ENCODE peak calls at places on chromosomes 4 and X, in five cellular contexts. V is GM03348, N is psoas muscle, Q is mammary epithelial cell, K is ascending aorta. B is an unnamed sample.

GRCh38 chrX:132092439-132093065 is 35.3 kb downstream of the FRMD7 start:
- DNase-seq in V (peak; percentile 54), N (peak; percentile 21), Q (peak; percentile 54), K (no peak), B (no peak)

GRCh38 chr4:145823743-145824142 is 114.9 kb downstream of the ZNF827 start:
- DNase-seq in V (no peak), N (no peak), Q (no peak), K (no peak), B (no peak)

GRCh38 chr4:98469776-98470175 is 188.6 kb downstream of the TSPAN5 start:
- DNase-seq in V (no peak), N (no peak), Q (no peak), K (no peak), B (no peak)

GRCh38 chrX:24676403-24677024 is 17.2 kb upstream of the POLA1 start:
- DNase-seq in V (peak; percentile 25), N (no peak), Q (no peak), K (no peak), B (no peak)

GRCh38 chr4:153537493-153537960 is 71.4 kb downstream of the TMEM131L start:
- DNase-seq in V (no peak), N (no peak), Q (no peak), K (no peak), B (no peak)

GRCh38 chrX:50762578-50762977 is 51.4 kb downstream of the SHROOM4 start:
- DNase-seq in V (no peak), N (no peak), Q (peak; percentile 26), K (no peak), B (no peak)

GRCh38 chrX:56853436-56853835 is 124.4 kb downstream of the NBDY start:
- DNase-seq in V (no peak), N (no peak), Q (no peak), K (no peak), B (peak; percentile 2)

GRCh38 chr4:183636488-183636887 is 22.5 kb downstream of the RWDD4 start:
- DNase-seq in V (no peak), N (no peak), Q (no peak), K (no peak), B (no peak)

GRCh38 chr4:72494156-72494555 is 74.9 kb downstream of the ADAMTS3 start:
- DNase-seq in V (no peak), N (no peak), Q (no peak), K (no peak), B (no peak)

GRCh38 chr4:60726779-60727178 is 473.3 kb upstream of the ADGRL3 start:
- DNase-seq in V (no peak), N (no peak), Q (no peak), K (no peak), B (no peak)

GRCh38 chrX:39953879-39954278 is 143.9 kb downstream of the BCOR start:
- DNase-seq in V (no peak), N (peak; percentile 27), Q (peak; percentile 86), K (no peak), B (peak; percentile 60)

GRCh38 chr4:157080605-157081004 is 4.7 kb downstream of the GLRB start:
- DNase-seq in V (no peak), N (no peak), Q (no peak), K (no peak), B (no peak)

GRCh38 chr4:78661923-78662521 is 110.5 kb downstream of the ANXA3 start:
- DNase-seq in V (peak; percentile 43), N (no peak), Q (no peak), K (no peak), B (no peak)

GRCh38 chr4:19729873-19730735 is 521.6 kb upstream of the SLIT2 start:
- DNase-seq in V (peak; percentile 3), N (no peak), Q (no peak), K (no peak), B (no peak)

GRCh38 chr4:107619065-107619464 is 101.0 kb downstream of the PAPSS1 start:
- DNase-seq in V (peak; percentile 83), N (peak; percentile 14), Q (peak; percentile 11), K (no peak), B (no peak)

GRCh38 chr4:40350627-40351227 is 15.6 kb downstream of the CHRNA9 start:
- DNase-seq in V (no peak), N (no peak), Q (no peak), K (no peak), B (no peak)

GRCh38 chr4:153153339-153153851 is 50.8 kb upstream of the TRIM2 start:
- DNase-seq in V (peak; percentile 68), N (peak; percentile 35), Q (peak; percentile 51), K (no peak), B (no peak)

GRCh38 chr4:136329042-136329662 is 1203.1 kb downstream of the PCDH18 start:
- DNase-seq in V (no peak), N (no peak), Q (peak; percentile 2), K (no peak), B (no peak)

GRCh38 chr4:81510643-81511189 is 39.0 kb upstream of the RASGEF1B start:
- DNase-seq in V (no peak), N (no peak), Q (no peak), K (no peak), B (no peak)

GRCh38 chr4:83217721-83218522 is 66.7 kb downstream of the COQ2 start:
- DNase-seq in V (no peak), N (no peak), Q (no peak), K (no peak), B (no peak)

GRCh38 chr4:155758500-155759371 is at the start of gene GUCY1B1:
- DNase-seq in V (peak; percentile 99), N (peak; percentile 91), Q (peak; percentile 83), K (peak; percentile 82), B (no peak)

GRCh38 chrX:55593756-55594257 is 29.4 kb upstream of the FOXR2 start:
- DNase-seq in V (no peak), N (no peak), Q (no peak), K (no peak), B (peak; percentile 77)

GRCh38 chrX:120316587-120317283 is 5.5 kb upstream of the TMEM255A start:
- DNase-seq in V (no peak), N (no peak), Q (peak; percentile 83), K (no peak), B (no peak)

GRCh38 chrX:136204571-136204970 is 46.6 kb downstream of the MAP7D3 start:
- DNase-seq in V (peak; percentile 25), N (peak; percentile 36), Q (peak; percentile 31), K (no peak), B (no peak)

GRCh38 chrX:37315511-37316248 is 33.5 kb upstream of the PRRG1 start:
- DNase-seq in V (no peak), N (no peak), Q (peak; percentile 34), K (no peak), B (no peak)

GRCh38 chr4:94813221-94813620 is 55.5 kb downstream of the BMPR1B start:
- DNase-seq in V (no peak), N (no peak), Q (no peak), K (no peak), B (no peak)

B was measured in SHP77 treated with DMSO at 0.1 percent for 48 hours.